ENCODE peak calls at places on chromosome 5, in nine cellular contexts. V is NCI-H1092 treated with DMSO at 0.1 percent for 48 hours; A is progenitor cell of endocrine pancreas; T is RCC 7860; K is stromal cell of bone marrow; M is stimulated activated CD4-positive, alpha-beta T cell treated with anti-CD3 and anti-CD28 coated beads, TNF-alpha, amount 100 ng/mL, for 1 hour; G is NCI-H1436; W is HTR-8/SVneo; I is lung. F is an unnamed sample.

GRCh38 chr5:139162448-139162847 is 35.7 kb downstream of the SIL1 start:
- DNase-seq in V (no peak), A (no peak), T (no peak), K (no peak), M (no peak), G (no peak), W (no peak), I (no peak), F (no peak)

GRCh38 chr5:76622973-76623596 is at the start of gene F2RL2:
- DNase-seq in V (no peak), A (no peak), T (peak), K (peak), M (no peak), G (no peak), W (peak), I (no peak), F (no peak)

GRCh38 chr5:40603378-40603777 is 76.3 kb upstream of the PTGER4 start:
- DNase-seq in V (no peak), A (no peak), T (peak), K (no peak), M (no peak), G (no peak), W (no peak), I (no peak), F (no peak)

GRCh38 chr5:129460951-129461815 is 1.1 kb downstream of the ADAMTS19 start:
- DNase-seq in V (no peak), A (peak), T (no peak), K (no peak), M (no peak), G (peak), W (no peak), I (no peak), F (peak)

GRCh38 chr5:40834849-40835787 is at the start of gene RPL37:
- DNase-seq in V (peak), A (peak), T (peak), K (peak), M (peak), G (peak), W (peak), I (peak), F (peak)

GRCh38 chr5:34927785-34928184 is 1.6 kb upstream of the DNAJC21 start:
- DNase-seq in V (no peak), A (no peak), T (no peak), K (no peak), M (no peak), G (no peak), W (no peak), I (no peak), F (no peak)

GRCh38 chr5:96279796-96280542 is 153.1 kb downstream of the PCSK1 start:
- DNase-seq in V (no peak), A (no peak), T (peak), K (no peak), M (no peak), G (no peak), W (no peak), I (no peak), F (no peak)

GRCh38 chr5:113147088-113147487 is 170.5 kb downstream of the DCP2 start:
- DNase-seq in V (no peak), A (no peak), T (peak), K (peak), M (no peak), G (no peak), W (no peak), I (no peak), F (no peak)

GRCh38 chr5:64766105-64766504 is 2.4 kb downstream of the SREK1IP1 start:
- DNase-seq in V (no peak), A (no peak), T (no peak), K (no peak), M (no peak), G (no peak), W (no peak), I (no peak), F (peak)

GRCh38 chr5:10649518-10650410 is 85.9 kb downstream of the ANKRD33B start:
- DNase-seq in V (no peak), A (no peak), T (no peak), K (no peak), M (no peak), G (no peak), W (no peak), I (no peak), F (peak)

GRCh38 chr5:61293051-61293450 is 39.0 kb upstream of the ZSWIM6 start:
- DNase-seq in V (no peak), A (no peak), T (no peak), K (no peak), M (no peak), G (no peak), W (no peak), I (no peak), F (no peak)

GRCh38 chr5:14298126-14298847 is 155.1 kb downstream of the TRIO start:
- DNase-seq in V (no peak), A (no peak), T (no peak), K (peak), M (no peak), G (no peak), W (no peak), I (no peak), F (no peak)

GRCh38 chr5:77882670-77883257 is 106.6 kb upstream of the TBCA start:
- DNase-seq in V (no peak), A (no peak), T (no peak), K (peak), M (no peak), G (no peak), W (no peak), I (no peak), F (no peak)

F was measured in Caco-2.